ENCODE peak calls at places on chromosomes 2 and 18, in eight cellular contexts. N is glutamatergic neuron; B is OCI-LY7; H is stimulated activated CD8-positive, alpha-beta memory T cell treated with anti-CD3 and anti-CD28 coated beads, Interleukin-12 subunit alpha, Interleukin-12 subunit beta, amount 100 ng/mL, for 4 hours; E is GM23248; L is HFF-Myc; A is GM20000; S is GM03348. K is an unnamed sample.
A peak's percentile ranks its signal among the peaks of the same experiment; 100 is the strongest.

GRCh38 chr2:147773479-147773878 is 71.3 kb upstream of the ACVR2A start:
- DNase-seq in N (no peak), B (no peak), H (no peak), E (no peak), L (no peak), A (no peak), S (no peak), K (peak; percentile 19)

GRCh38 chr2:217307023-217307422 is 447.2 kb upstream of the TNP1 start:
- DNase-seq in N (no peak), B (no peak), H (no peak), E (no peak), L (no peak), A (no peak), S (no peak), K (no peak)

GRCh38 chr2:105877945-105878344 is 133.2 kb downstream of the NCK2 start:
- DNase-seq in N (no peak), B (no peak), H (no peak), E (no peak), L (no peak), A (no peak), S (no peak), K (no peak)

GRCh38 chr2:65300134-65300771 is 72.6 kb downstream of the ACTR2 start:
- DNase-seq in N (no peak), B (no peak), H (no peak), E (peak; percentile 92), L (no peak), A (no peak), S (peak; percentile 81), K (no peak)

GRCh38 chr2:10267551-10268465 is 34.9 kb upstream of the HPCAL1 start:
- DNase-seq in N (peak; percentile 9), B (no peak), H (no peak), E (no peak), L (no peak), A (no peak), S (no peak), K (peak; percentile 35)

GRCh38 chr2:190887089-190887488 is 6.5 kb downstream of the GLS start:
- DNase-seq in N (no peak), B (no peak), H (no peak), E (peak; percentile 48), L (no peak), A (peak; percentile 30), S (no peak), K (no peak)

GRCh38 chr2:160075171-160075570 is 12.8 kb upstream of the PLA2R1 start:
- DNase-seq in N (no peak), B (no peak), H (no peak), E (peak; percentile 98), L (peak; percentile 92), A (no peak), S (peak; percentile 90), K (no peak)

GRCh38 chr2:169767243-169767888 is 31.3 kb upstream of the SSB start:
- DNase-seq in N (peak; percentile 40), B (peak; percentile 56), H (no peak), E (peak; percentile 78), L (peak; percentile 29), A (peak; percentile 74), S (peak; percentile 72), K (peak; percentile 52)

GRCh38 chr2:181742908-181743722 is 62.8 kb upstream of the NEUROD1 start:
- DNase-seq in N (no peak), B (peak; percentile 46), H (no peak), E (peak; percentile 74), L (peak; percentile 46), A (peak; percentile 37), S (peak; percentile 58), K (peak; percentile 50)

GRCh38 chr2:186348200-186348599 is 137.9 kb upstream of the ZC3H15 start:
- DNase-seq in N (no peak), B (no peak), H (no peak), E (peak; percentile 4), L (no peak), A (no peak), S (peak; percentile 4), K (no peak)

GRCh38 chr18:26504831-26505230 is 43.5 kb downstream of the KCTD1 start:
- DNase-seq in N (no peak), B (no peak), H (no peak), E (no peak), L (no peak), A (no peak), S (no peak), K (no peak)

GRCh38 chr2:216413882-216414281 is 1.6 kb downstream of the SMARCAL1 start:
- DNase-seq in N (no peak), B (no peak), H (no peak), E (peak; percentile 9), L (no peak), A (no peak), S (no peak), K (no peak)

GRCh38 chr2:74887961-74888670 is 54.2 kb downstream of the HK2 start:
- DNase-seq in N (no peak), B (no peak), H (no peak), E (peak; percentile 73), L (no peak), A (no peak), S (peak; percentile 43), K (no peak)

GRCh38 chr18:70047931-70048603 is 100.4 kb upstream of the CD226 start:
- DNase-seq in N (no peak), B (no peak), H (no peak), E (peak; percentile 91), L (peak; percentile 11), A (no peak), S (peak; percentile 52), K (no peak)

GRCh38 chr18:64972545-64972944 is 778.3 kb upstream of the CDH7 start:
- DNase-seq in N (no peak), B (no peak), H (no peak), E (no peak), L (no peak), A (no peak), S (no peak), K (peak; percentile 14)

GRCh38 chr2:8209494-8209893 is 472.4 kb upstream of the ID2 start:
- DNase-seq in N (no peak), B (no peak), H (no peak), E (no peak), L (no peak), A (no peak), S (no peak), K (no peak)

GRCh38 chr2:219022041-219022440 is 19.3 kb downstream of the CFAP65 start:
- DNase-seq in N (no peak), B (no peak), H (no peak), E (no peak), L (no peak), A (no peak), S (no peak), K (no peak)

GRCh38 chr2:237885931-237886701 is 26.7 kb downstream of the RAMP1 start:
- DNase-seq in N (no peak), B (no peak), H (no peak), E (no peak), L (no peak), A (no peak), S (no peak), K (no peak)

GRCh38 chr2:66839551-66840320 is 404.8 kb downstream of the MEIS1 start:
- DNase-seq in N (no peak), B (no peak), H (no peak), E (peak; percentile 95), L (peak; percentile 85), A (no peak), S (peak; percentile 82), K (no peak)

GRCh38 chr2:27891063-27891819 is 712 bp downstream of the BABAM2 start:
- DNase-seq in N (peak; percentile 66), B (peak; percentile 71), H (peak; percentile 81), E (peak; percentile 85), L (no peak), A (peak; percentile 80), S (peak; percentile 78), K (peak; percentile 74)

GRCh38 chr2:40451926-40452605 is at the start of gene SLC8A1:
- DNase-seq in N (peak; percentile 67), B (peak; percentile 44), H (no peak), E (peak; percentile 78), L (no peak), A (peak; percentile 44), S (peak; percentile 88), K (peak; percentile 82)

K was measured in neural progenitor cell.